ENCODE peak calls at places on chromosomes 1 and 21, in five cellular contexts. B, C, K, R and Y are unnamed samples.

GRCh38 chr21:36325373-36326010 is 5.5 kb downstream of the MORC3 start:
- DNase-seq in B (no peak), C (no peak), K (no peak), R (no peak), Y (no peak)

GRCh38 chr1:17347769-17348592 is 24.0 kb upstream of the PADI6 start:
- DNase-seq in B (no peak), C (no peak), K (no peak), R (no peak), Y (peak)

GRCh38 chr1:175725684-175726083 is 17.7 kb downstream of the TNR start:
- DNase-seq in B (no peak), C (no peak), K (no peak), R (peak), Y (no peak)

GRCh38 chr21:32958288-32958992 is 67.3 kb upstream of the OLIG2 start:
- DNase-seq in B (no peak), C (no peak), K (no peak), R (no peak), Y (no peak)

GRCh38 chr21:15953551-15954116 is 223.9 kb downstream of the USP25 start:
- DNase-seq in B (no peak), C (no peak), K (no peak), R (no peak), Y (no peak)

GRCh38 chr1:12697406-12697805 is 18.5 kb upstream of the AADACL3 start:
- DNase-seq in B (no peak), C (no peak), K (no peak), R (no peak), Y (no peak)

GRCh38 chr1:22754824-22755223 is 44.2 kb downstream of the EPHB2 start:
- DNase-seq in B (no peak), C (no peak), K (no peak), R (no peak), Y (no peak)

GRCh38 chr1:66282343-66282852 is 251.6 kb upstream of the SGIP1 start:
- DNase-seq in B (no peak), C (peak), K (peak), R (peak), Y (no peak)

GRCh38 chr1:51514733-51515132 is 4.3 kb downstream of the EPS15 start:
- DNase-seq in B (no peak), C (no peak), K (no peak), R (no peak), Y (no peak)